ENCODE peak calls at places on chromosomes 12 and 14, in ten cellular contexts. F is brain microvascular endothelial cell; C is esophagus squamous epithelium; M is bronchial epithelial cell; E is stimulated activated CD8-positive, alpha-beta memory T cell treated with anti-CD3 and anti-CD28 coated beads, Interleukin-12 subunit alpha, Interleukin-12 subunit beta, amount 100 ng/mL, for 1 hour; X is NCI-H1436; D is T-helper 9 cell; G is NCI-H1105; T is naive thymus-derived CD4-positive, alpha-beta T cell; P is activated T-cell treated with anti-CD3 and anti-CD28 coated beads for 48 hours. Q is an unnamed sample.

GRCh38 chr12:109759076-109759420 is 45.4 kb downstream of the FAM222A start:
- DNase-seq in T (no peak), X (no peak), D (no peak), P (no peak), M (no peak), E (no peak), C (no peak), F (no peak), G (no peak), Q (no peak)

GRCh38 chr12:116638376-116638775 is 79.2 kb downstream of the MAP1LC3B2 start:
- DNase-seq in E (no peak), G (no peak), P (no peak), C (no peak), T (no peak), X (no peak), D (no peak), F (no peak), M (no peak), Q (no peak)

GRCh38 chr12:67327466-67327865 is 58.3 kb downstream of the CAND1 start:
- DNase-seq in M (no peak), C (no peak), G (no peak), F (no peak), P (no peak), X (no peak), E (no peak), D (no peak), T (no peak), Q (no peak)

GRCh38 chr14:99325591-99325990 is 53.6 kb upstream of the BCL11B start:
- DNase-seq in E (no peak), X (no peak), C (no peak), F (no peak), D (no peak), G (no peak), T (no peak), M (no peak), P (no peak), Q (no peak)

GRCh38 chr12:90925562-90925961 is 29.4 kb downstream of the CCER1 start:
- DNase-seq in F (no peak), T (no peak), G (no peak), X (no peak), E (no peak), M (no peak), C (no peak), D (no peak), P (no peak), Q (no peak)

GRCh38 chr12:46453428-46453827 is 80.9 kb upstream of the SLC38A2 start:
- DNase-seq in G (no peak), P (no peak), F (no peak), D (no peak), E (no peak), T (no peak), M (peak), C (no peak), X (no peak), Q (no peak)

GRCh38 chr14:100531591-100532121 is 55.6 kb downstream of the BEGAIN start:
- DNase-seq in P (no peak), F (no peak), E (no peak), C (no peak), M (no peak), G (no peak), D (no peak), T (no peak), X (no peak), Q (no peak)

GRCh38 chr12:1473418-1473817 is 121.0 kb downstream of the FBXL14 start:
- DNase-seq in X (no peak), C (no peak), D (peak), E (peak), P (peak), G (no peak), M (peak), F (no peak), T (peak), Q (no peak)

GRCh38 chr12:42238240-42239140 is at the start of gene YAF2:
- DNase-seq in E (peak), F (peak), D (peak), C (peak), P (peak), M (peak), G (peak), T (peak), X (peak), Q (peak)

GRCh38 chr14:52891800-52892199 is 59.0 kb downstream of the FERMT2 start:
- DNase-seq in T (no peak), X (no peak), C (no peak), M (no peak), P (no peak), F (no peak), G (no peak), E (no peak), D (no peak), Q (no peak)

GRCh38 chr12:57782243-57782607 is 362 bp upstream of the TSFM start:
- DNase-seq in G (no peak), F (no peak), T (no peak), D (no peak), M (no peak), E (no peak), C (no peak), X (no peak), P (no peak), Q (no peak)

GRCh38 chr14:50225067-50225973 is 6.1 kb downstream of the SOS2 start:
- DNase-seq in G (no peak), X (no peak), P (no peak), E (no peak), D (no peak), F (peak), M (peak), C (no peak), T (no peak), Q (no peak)

GRCh38 chr14:92135269-92135668 is 13.5 kb downstream of the CPSF2 start:
- DNase-seq in E (no peak), X (no peak), F (no peak), G (peak), P (no peak), M (peak), D (no peak), C (no peak), T (peak), Q (no peak)

GRCh38 chr12:130576286-130576933 is 139.7 kb downstream of the RIMBP2 start:
- DNase-seq in P (no peak), X (no peak), C (no peak), F (no peak), E (no peak), G (no peak), M (no peak), T (no peak), D (no peak), Q (no peak)

GRCh38 chr12:55724226-55724939 is 4.2 kb downstream of the RDH5 start:
- DNase-seq in P (peak), X (peak), E (peak), F (peak), D (peak), G (no peak), M (peak), T (peak), C (no peak), Q (no peak)

GRCh38 chr14:95274874-95275273 is 44.8 kb downstream of the CLMN start:
- DNase-seq in G (no peak), P (no peak), F (no peak), D (no peak), X (no peak), M (no peak), C (no peak), T (no peak), E (no peak), Q (no peak)

GRCh38 chr12:65725376-65725775 is 98.9 kb upstream of the HMGA2 start:
- DNase-seq in M (peak), P (no peak), C (no peak), G (no peak), D (no peak), F (no peak), T (no peak), E (no peak), X (no peak), Q (no peak)

GRCh38 chr12:2877047-2877958 is at the start of the genes FOXM1 and RHNO1:
- DNase-seq in M (peak), C (no peak), E (peak), T (peak), D (peak), G (peak), X (peak), P (peak), F (peak), Q (peak)

GRCh38 chr12:104957388-104958008 is 592 bp downstream of the SLC41A2 start:
- DNase-seq in T (peak), C (no peak), F (no peak), G (peak), P (peak), D (peak), E (peak), M (no peak), X (no peak), Q (no peak)

GRCh38 chr12:83700858-83701257 is 1014.2 kb downstream of the TMTC2 start:
- DNase-seq in T (no peak), D (no peak), X (no peak), C (no peak), P (no peak), M (peak), G (no peak), E (no peak), F (peak), Q (no peak)

GRCh38 chr12:55940065-55940732 is 9.2 kb downstream of the DGKA start:
- DNase-seq in X (peak), P (peak), M (peak), C (no peak), G (peak), F (peak), E (peak), D (peak), T (peak), Q (no peak)

GRCh38 chr14:69980457-69981414 is 101.5 kb downstream of the SMOC1 start:
- DNase-seq in E (no peak), P (no peak), D (no peak), M (peak), C (no peak), G (peak), T (no peak), X (no peak), F (no peak), Q (no peak)

GRCh38 chr12:62537544-62537943 is 70.9 kb downstream of the MON2 start:
- DNase-seq in E (no peak), G (no peak), P (no peak), T (no peak), D (no peak), X (no peak), C (no peak), F (peak), M (peak), Q (no peak)

GRCh38 chr14:32038876-32039275 is 38.2 kb upstream of the ARHGAP5 start:
- DNase-seq in C (no peak), G (peak), F (no peak), D (no peak), P (no peak), T (no peak), E (no peak), M (peak), X (peak), Q (no peak)

GRCh38 chr14:61177279-61178225 is 103.6 kb downstream of the TMEM30B start:
- DNase-seq in G (no peak), C (no peak), T (no peak), M (peak), E (no peak), X (no peak), F (no peak), P (no peak), D (no peak), Q (no peak)

GRCh38 chr14:30223385-30223785 is 295.7 kb upstream of the PRKD1 start:
- DNase-seq in M (peak), F (peak), X (no peak), E (no peak), D (no peak), G (peak), P (no peak), C (no peak), T (no peak), Q (no peak)

GRCh38 chr14:45249847-45250575 is 3.0 kb downstream of the MIS18BP1 start:
- DNase-seq in M (no peak), T (no peak), C (no peak), P (no peak), F (peak), G (no peak), E (no peak), D (no peak), X (no peak), Q (no peak)

GRCh38 chr12:93090768-93091172 is 161.7 kb upstream of the EEA1 start:
- DNase-seq in E (no peak), M (peak), D (no peak), P (no peak), X (no peak), C (no peak), F (peak), T (no peak), G (no peak), Q (no peak)

GRCh38 chr14:26454105-26454504 is 143.7 kb downstream of the NOVA1 start:
- DNase-seq in D (no peak), F (no peak), G (no peak), X (no peak), C (no peak), T (no peak), M (no peak), E (no peak), P (no peak), Q (no peak)

Q was measured in D721Med.